ENCODE peak calls at places on chromosome 22, in seven cellular contexts. J, W, H, K, A, T and B are unnamed samples. For H3K9me3, the result is how much of the 10 kb centered on the place peaks cover.

GRCh38 chr22:29143848-29144785 is 61.6 kb upstream of the EMID1 start:
- DNase-seq in J (no peak), W (no peak), H (peak), K (no peak), A (no peak), T (no peak), B (peak)

GRCh38 chr22:26567610-26568009 is 22.3 kb downstream of the TPST2 start:
- DNase-seq in J (no peak), W (no peak), H (no peak), K (no peak), A (no peak), T (no peak), B (no peak)

GRCh38 chr22:19168088-19168890 is 10.2 kb downstream of the SLC25A1 start:
- DNase-seq in J (no peak), W (no peak), H (no peak), K (no peak), A (no peak), T (no peak), B (no peak)

GRCh38 chr22:20606041-20606783 is 98.8 kb downstream of the MED15 start:
- DNase-seq in J (no peak), W (peak), H (no peak), K (peak), A (peak), T (no peak), B (no peak)

GRCh38 chr22:25987948-25988347 is 181.3 kb upstream of the SEZ6L start:
- DNase-seq in J (no peak), W (no peak), H (no peak), K (no peak), A (no peak), T (no peak), B (no peak)

GRCh38 chr22:27409299-27409698 is 392.3 kb downstream of the MN1 start:
- DNase-seq in J (no peak), W (no peak), H (no peak), K (no peak), A (no peak), T (no peak), B (no peak)

GRCh38 chr22:37741312-37741795 is 44.5 kb downstream of the TRIOBP start:
- DNase-seq in J (peak), W (peak), H (peak), K (no peak), A (peak), T (peak), B (peak)

GRCh38 chr22:34946339-34946985 is 119.5 kb upstream of the ISX start:
- DNase-seq in J (no peak), W (no peak), H (no peak), K (no peak), A (no peak), T (no peak), B (no peak)

GRCh38 chr22:19986410-19987341 is 29.9 kb downstream of the ARVCF start:
- DNase-seq in J (peak), W (peak), H (peak), K (no peak), A (peak), T (peak), B (peak)

GRCh38 chr22:45503816-45504702 is 1.4 kb downstream of the FBLN1 start:
- DNase-seq in J (no peak), W (no peak), H (no peak), K (no peak), A (no peak), T (no peak), B (no peak)

GRCh38 chr22:39182478-39183030 is 30.1 kb upstream of the CBX7 start:
- DNase-seq in J (no peak), W (no peak), H (no peak), K (no peak), A (no peak), T (no peak), B (no peak)

GRCh38 chr22:27801616-27802388 is at the start of gene MN1:
- DNase-seq in J (peak), W (peak), H (no peak), K (no peak), A (peak), T (no peak), B (no peak)

GRCh38 chr22:39592104-39593060 is 21.8 kb downstream of the CACNA1I start:
- DNase-seq in J (no peak), W (peak), H (peak), K (peak), A (peak), T (no peak), B (no peak)

GRCh38 chr22:36964110-36964509 is 50.7 kb downstream of the CSF2RB start:
- DNase-seq in J (no peak), W (no peak), H (no peak), K (peak), A (no peak), T (no peak), B (no peak)

GRCh38 chr22:43014062-43014875 is 680 bp downstream of the PACSIN2 start:
- DNase-seq in J (peak), W (no peak), H (peak), K (no peak), A (peak), T (no peak), B (peak)

GRCh38 chr22:20062766-20063083 is 17.3 kb upstream of the DGCR8 start:
- DNase-seq in J (no peak), W (no peak), H (no peak), K (peak), A (no peak), T (no peak), B (no peak)

GRCh38 chr22:25650834-25651233 is 86.4 kb downstream of the GRK3 start:
- DNase-seq in J (no peak), W (no peak), H (no peak), K (no peak), A (no peak), T (no peak), B (no peak)

GRCh38 chr22:25702046-25702445 is 39.9 kb upstream of the MYO18B start:
- DNase-seq in J (no peak), W (no peak), H (no peak), K (no peak), A (no peak), T (no peak), B (no peak)

GRCh38 chr22:44486538-44486937 is 11.5 kb downstream of the RTL6 start:
- DNase-seq in J (no peak), W (peak), H (no peak), K (no peak), A (no peak), T (no peak), B (no peak)

GRCh38 chr22:27588915-27589314 is 212.6 kb downstream of the MN1 start:
- DNase-seq in J (no peak), W (no peak), H (no peak), K (no peak), A (no peak), T (no peak), B (no peak)

GRCh38 chr22:30325065-30325720 is 1.5 kb downstream of the TBC1D10A start:
- DNase-seq in J (peak), W (peak), H (peak), K (no peak), A (no peak), T (no peak), B (peak)
- TF ChIP-seq POLR2A in J (peak), W (no peak), H (no peak), K (no peak), A (no peak), T (no peak), B (no peak)

GRCh38 chr22:47291565-47292495 is 529.4 kb downstream of the TBC1D22A start:
- DNase-seq in J (no peak), W (no peak), H (peak), K (no peak), A (peak), T (no peak), B (peak)
- H3K9me3 ChIP-seq in J (under half), W (under half), H (under half), K (under half), A (under half), T (under half), B (under half)

GRCh38 chr22:17199131-17199731 is 20.0 kb downstream of the ADA2 start:
- DNase-seq in J (peak), W (no peak), H (no peak), K (no peak), A (no peak), T (no peak), B (peak)
- H3K4me3 ChIP-seq in J (peak), W (no peak), H (peak), K (no peak), A (no peak), T (peak), B (peak)

DNA sequence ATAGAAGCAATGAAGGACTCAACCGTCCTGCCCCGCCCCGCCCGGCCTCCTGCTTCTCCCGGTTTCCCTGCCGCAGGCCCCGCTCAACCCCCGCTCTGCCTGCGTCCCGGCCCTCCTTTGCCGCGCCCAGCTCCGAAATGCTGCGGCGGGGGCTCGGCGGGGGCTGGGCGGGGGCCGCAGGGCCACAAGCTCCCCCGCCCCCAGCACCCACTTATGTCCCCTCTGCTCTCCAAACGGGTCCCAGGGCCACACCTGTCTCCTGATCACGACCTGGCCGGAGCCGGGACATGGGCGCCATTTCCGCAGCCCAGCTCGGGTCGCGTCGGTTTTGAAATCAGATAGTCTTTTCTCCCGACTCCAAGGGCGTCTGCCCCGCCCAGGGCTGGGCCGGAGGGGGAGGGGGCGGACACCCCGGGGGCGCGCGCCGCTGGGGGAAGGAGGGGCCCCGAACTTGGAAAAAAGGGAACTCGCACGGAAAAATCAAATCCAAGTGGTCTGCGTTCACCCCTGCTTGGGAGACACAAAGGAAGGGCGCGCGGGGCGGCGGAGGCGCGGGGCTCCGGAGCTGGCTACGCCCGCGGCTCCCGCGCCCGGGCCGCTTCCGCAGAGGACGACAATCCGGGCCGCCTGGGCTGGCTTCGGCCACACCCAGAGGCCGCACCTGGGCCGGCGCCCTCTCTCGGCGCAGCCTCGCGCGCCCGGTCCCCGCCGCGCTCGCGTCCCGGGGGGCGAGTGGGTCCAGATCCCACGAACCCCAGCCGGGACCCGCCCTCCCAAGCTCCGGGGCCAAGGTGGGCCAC is 70.5 kb upstream of the EP300 start:
- DNase-seq in J (peak), W (peak), H (peak), K (peak), A (peak), T (peak), B (peak)
- TF ChIP-seq POLR2A in J (no peak), W (peak), H (peak), K (peak), A (peak), T (no peak), B (no peak)

GRCh38 chr22:48720662-48721393 is 1106.8 kb downstream of the BRD1 start:
- DNase-seq in J (no peak), W (no peak), H (peak), K (no peak), A (no peak), T (no peak), B (no peak)
- H3K9me3 ChIP-seq in J (under half), W (under half), H (under half), K (under half), A (under half), T (under half), B (under half)